ENCODE peak calls at places on chromosomes 7 and 10, in ten cellular contexts. K is fibroblast of the aortic adventitia, Y is cardiac fibroblast, Q is AML-193, A is T-helper 17 cell, I is bronchial epithelial cell, B is EH, W is G401, U is T-helper 9 cell, P is astrocyte of the cerebellum. S is an unnamed sample.

GRCh38 chr10:122113161-122113944 is 124.4 kb downstream of the TACC2 start:
- DNase-seq in K (peak; percentile 75), Y (peak; percentile 77), Q (no peak), A (no peak), I (no peak), B (peak; percentile 78), W (peak; percentile 12), U (no peak), P (peak; percentile 26), S (peak; percentile 71)

GRCh38 chr7:107118109-107118900 is 50.5 kb upstream of the HBP1 start:
- DNase-seq in K (peak; percentile 6), Y (peak; percentile 34), Q (no peak), A (no peak), I (no peak), B (peak; percentile 56), W (peak; percentile 29), U (no peak), P (no peak), S (peak; percentile 44)

GRCh38 chr10:78727251-78727650 is 341.5 kb upstream of the ZMIZ1 start:
- DNase-seq in K (no peak), Y (no peak), Q (no peak), A (no peak), I (no peak), B (no peak), W (no peak), U (no peak), P (no peak), S (no peak)

GRCh38 chr7:114759347-114760062 is 162.4 kb upstream of the MDFIC start:
- DNase-seq in K (peak; percentile 13), Y (peak; percentile 4), Q (no peak), A (no peak), I (peak; percentile 79), B (no peak), W (no peak), U (no peak), P (no peak), S (peak; percentile 4)

GRCh38 chr7:90677742-90678439 is 81.8 kb downstream of the CDK14 start:
- DNase-seq in K (no peak), Y (no peak), Q (no peak), A (no peak), I (no peak), B (no peak), W (no peak), U (no peak), P (no peak), S (no peak)

GRCh38 chr7:142586611-142587010 is 162.7 kb upstream of the PRSS1 start:
- DNase-seq in K (no peak), Y (no peak), Q (no peak), A (no peak), I (no peak), B (no peak), W (no peak), U (no peak), P (no peak), S (no peak)

GRCh38 chr7:77479536-77480088 is 57.5 kb upstream of the PTPN12 start:
- DNase-seq in K (peak; percentile 61), Y (peak; percentile 54), Q (no peak), A (no peak), I (peak; percentile 33), B (peak; percentile 17), W (no peak), U (no peak), P (no peak), S (peak; percentile 42)

GRCh38 chr10:75233444-75234016 is 2.2 kb downstream of the COMTD1 start:
- DNase-seq in K (no peak), Y (no peak), Q (no peak), A (no peak), I (no peak), B (no peak), W (peak; percentile 42), U (no peak), P (no peak), S (no peak)

GRCh38 chr10:73581912-73582311 is 9.2 kb downstream of the USP54 start:
- DNase-seq in K (no peak), Y (no peak), Q (no peak), A (no peak), I (no peak), B (no peak), W (peak; percentile 22), U (no peak), P (no peak), S (no peak)

GRCh38 chr7:143391462-143392404 is 10.6 kb downstream of the ZYX start:
- DNase-seq in K (peak; percentile 95), Y (peak; percentile 90), Q (no peak), A (no peak), I (no peak), B (peak; percentile 90), W (peak; percentile 53), U (no peak), P (peak; percentile 64), S (peak; percentile 83)

GRCh38 chr10:90162464-90162863 is 461.1 kb downstream of the KIF20B start:
- DNase-seq in K (peak; percentile 65), Y (peak; percentile 54), Q (no peak), A (no peak), I (no peak), B (peak; percentile 82), W (no peak), U (no peak), P (no peak), S (peak; percentile 27)

GRCh38 chr10:98351831-98352402 is 63.1 kb downstream of the PYROXD2 start:
- DNase-seq in K (peak; percentile 90), Y (peak; percentile 56), Q (no peak), A (no peak), I (no peak), B (no peak), W (no peak), U (no peak), P (no peak), S (peak; percentile 51)

GRCh38 chr10:119597405-119598186 is 832 bp upstream of the TIAL1 start:
- DNase-seq in K (no peak), Y (no peak), Q (no peak), A (no peak), I (no peak), B (no peak), W (no peak), U (no peak), P (no peak), S (no peak)

GRCh38 chr7:13017325-13017853 is 330.0 kb downstream of the ARL4A start:
- DNase-seq in K (peak; percentile 35), Y (peak; percentile 38), Q (no peak), A (no peak), I (peak; percentile 91), B (peak; percentile 9), W (no peak), U (no peak), P (peak; percentile 43), S (no peak)

GRCh38 chr10:86757110-86757790 is 831 bp downstream of the BMPR1A start:
- DNase-seq in K (peak; percentile 75), Y (peak; percentile 72), Q (no peak), A (no peak), I (peak; percentile 50), B (peak; percentile 71), W (peak; percentile 48), U (peak; percentile 5), P (no peak), S (peak; percentile 59)

GRCh38 chr7:44152971-44153947 is 12.1 kb upstream of the MYL7 start:
- DNase-seq in K (no peak), Y (no peak), Q (no peak), A (no peak), I (no peak), B (no peak), W (peak; percentile 39), U (no peak), P (no peak), S (no peak)

GRCh38 chr10:5492929-5493576 is 6.3 kb downstream of the CALML5 start:
- DNase-seq in K (no peak), Y (no peak), Q (no peak), A (no peak), I (no peak), B (no peak), W (no peak), U (no peak), P (no peak), S (no peak)

GRCh38 chr7:24978837-24979469 is 1.0 kb downstream of the OSBPL3 start:
- DNase-seq in K (peak; percentile 61), Y (no peak), Q (no peak), A (no peak), I (peak; percentile 51), B (no peak), W (peak; percentile 12), U (no peak), P (peak; percentile 53), S (no peak)

GRCh38 chr10:8074881-8075280 is 20.4 kb downstream of the GATA3 start:
- DNase-seq in K (no peak), Y (no peak), Q (no peak), A (no peak), I (no peak), B (no peak), W (no peak), U (no peak), P (no peak), S (no peak)

GRCh38 chr10:62071846-62072281 is 170.4 kb downstream of the ARID5B start:
- DNase-seq in K (no peak), Y (no peak), Q (no peak), A (no peak), I (no peak), B (peak; percentile 66), W (no peak), U (no peak), P (peak; percentile 42), S (no peak)

GRCh38 chr10:86758231-86759072 is 2.0 kb downstream of the BMPR1A start:
- DNase-seq in K (peak; percentile 38), Y (peak; percentile 30), Q (no peak), A (no peak), I (peak; percentile 43), B (peak; percentile 41), W (peak; percentile 33), U (no peak), P (no peak), S (peak; percentile 19)

GRCh38 chr10:43904831-43905230 is 256.1 kb upstream of the ZNF32 start:
- DNase-seq in K (no peak), Y (no peak), Q (no peak), A (no peak), I (no peak), B (no peak), W (peak; percentile 25), U (no peak), P (no peak), S (no peak)

GRCh38 chr7:17983238-17984088 is 43.2 kb upstream of the SNX13 start:
- DNase-seq in K (no peak), Y (no peak), Q (no peak), A (no peak), I (no peak), B (no peak), W (no peak), U (no peak), P (no peak), S (no peak)

GRCh38 chr10:103709341-103709920 is 145.9 kb downstream of the SH3PXD2A start:
- DNase-seq in K (peak; percentile 59), Y (peak; percentile 47), Q (no peak), A (no peak), I (peak; percentile 75), B (peak; percentile 85), W (no peak), U (no peak), P (no peak), S (peak; percentile 67)

GRCh38 chr7:103113164-103113563 is 35.7 kb downstream of the NAPEPLD start:
- DNase-seq in K (peak; percentile 96), Y (peak; percentile 92), Q (no peak), A (no peak), I (peak; percentile 92), B (peak; percentile 93), W (no peak), U (no peak), P (peak; percentile 97), S (peak; percentile 96)

GRCh38 chr7:138610671-138611170 is 90.4 kb downstream of the SVOPL start:
- DNase-seq in K (no peak), Y (no peak), Q (no peak), A (no peak), I (no peak), B (no peak), W (no peak), U (no peak), P (no peak), S (no peak)

GRCh38 chr7:92437956-92438491 is 9.3 kb upstream of the GATAD1 start:
- DNase-seq in K (no peak), Y (no peak), Q (no peak), A (no peak), I (no peak), B (no peak), W (no peak), U (no peak), P (no peak), S (no peak)

GRCh38 chr10:38043516-38043915 is 33.0 kb downstream of the ZNF33A start:
- DNase-seq in K (no peak), Y (no peak), Q (no peak), A (no peak), I (no peak), B (no peak), W (no peak), U (no peak), P (no peak), S (no peak)

S was measured in AG10803.